ENCODE peak calls at places on chromosomes 11 and 22, in six cellular contexts. X is mesendoderm; C is psoas muscle; B is ovary; F is CD8-positive, alpha-beta memory T cell; D is left ventricle myocardium inferior. Q is an unnamed sample.

GRCh38 chr11:126702987-126703386 is 297.6 kb downstream of the KIRREL3 start:
- DNase-seq in F (no peak), X (peak; percentile 6), C (no peak), B (no peak), D (peak; percentile 40), Q (no peak)

GRCh38 chr11:35272391-35272821 is 133.4 kb downstream of the CD44 start:
- DNase-seq in F (peak; percentile 64), D (no peak), B (no peak), C (no peak), X (no peak), Q (no peak)

GRCh38 chr11:69382131-69383128 is 88.5 kb downstream of the MYEOV start:
- DNase-seq in C (peak; percentile 64), X (peak; percentile 48), D (peak; percentile 57), B (peak; percentile 40), F (peak; percentile 45), Q (peak; percentile 3)

GRCh38 chr11:120134931-120135228 is 3.0 kb downstream of the TRIM29 start:
- DNase-seq in X (no peak), D (no peak), B (peak; percentile 5), F (no peak), C (no peak), Q (no peak)

GRCh38 chr11:390175-390574 is 3.8 kb upstream of the PKP3 start:
- DNase-seq in B (no peak), D (no peak), X (peak; percentile 75), C (no peak), F (no peak), Q (peak; percentile 71)

GRCh38 chr11:11558352-11558751 is 63.5 kb downstream of the GALNT18 start:
- DNase-seq in X (no peak), B (no peak), F (no peak), D (no peak), C (no peak), Q (no peak)

GRCh38 chr11:76686261-76687079 is 15.9 kb upstream of the LRRC32 start:
- DNase-seq in X (no peak), B (no peak), D (no peak), C (no peak), F (no peak), Q (no peak)

GRCh38 chr22:28018461-28018927 is 99.4 kb upstream of the PITPNB start:
- DNase-seq in C (peak; percentile 48), B (peak; percentile 24), D (peak; percentile 8), F (no peak), X (no peak), Q (no peak)

GRCh38 chr22:31951201-31952093 is 7.1 kb downstream of the YWHAH start:
- DNase-seq in B (no peak), D (no peak), C (no peak), F (no peak), X (no peak), Q (no peak)

GRCh38 chr11:68334923-68335322 is 22.5 kb downstream of the LRP5 start:
- DNase-seq in B (no peak), F (no peak), X (no peak), D (no peak), C (no peak), Q (no peak)

GRCh38 chr11:84413547-84413946 is 1127.4 kb upstream of the CCDC90B start:
- DNase-seq in C (no peak), X (no peak), B (no peak), F (no peak), D (no peak), Q (no peak)

GRCh38 chr22:32311551-32312071 is 46.1 kb upstream of the RFPL3 start:
- DNase-seq in B (no peak), C (no peak), D (no peak), X (no peak), F (no peak), Q (no peak)

GRCh38 chr11:32068134-32068533 is 22.7 kb upstream of the RCN1 start:
- DNase-seq in B (no peak), C (no peak), F (no peak), X (no peak), D (no peak), Q (no peak)

GRCh38 chr11:87466228-87466627 is 428.5 kb downstream of the TMEM135 start:
- DNase-seq in X (no peak), C (no peak), D (no peak), F (no peak), B (no peak), Q (no peak)

GRCh38 chr11:64088159-64089026 is 52.7 kb downstream of the FLRT1 start:
- DNase-seq in B (no peak), X (peak; percentile 79), C (no peak), F (no peak), D (no peak), Q (peak; percentile 71)

GRCh38 chr22:26579331-26579886 is 10.5 kb downstream of the TPST2 start:
- DNase-seq in X (no peak), B (no peak), D (no peak), C (no peak), F (peak; percentile 71), Q (no peak)

GRCh38 chr11:86553322-86553721 is 119.1 kb downstream of the ME3 start:
- DNase-seq in X (no peak), B (no peak), D (no peak), F (no peak), C (no peak), Q (no peak)

GRCh38 chr11:9753031-9753430 is 89.2 kb downstream of the SWAP70 start:
- DNase-seq in D (no peak), B (no peak), C (no peak), X (no peak), F (no peak), Q (no peak)

GRCh38 chr22:46262449-46263207 is 515 bp downstream of the PKDREJ start:
- DNase-seq in D (peak; percentile 72), B (peak; percentile 64), F (no peak), X (peak; percentile 84), C (peak; percentile 85), Q (no peak)

GRCh38 chr11:93685196-93685595 is 23.7 kb downstream of the CEP295 start:
- DNase-seq in D (no peak), B (no peak), C (no peak), X (no peak), F (no peak), Q (no peak)

GRCh38 chr22:41411021-41411851 is 29.5 kb downstream of the TEF start:
- DNase-seq in D (peak; percentile 40), B (peak; percentile 36), X (peak; percentile 42), F (no peak), C (peak; percentile 83), Q (no peak)

GRCh38 chr22:29377979-29378378 is 10.4 kb downstream of the AP1B1 start:
- DNase-seq in D (no peak), F (no peak), B (no peak), X (no peak), C (no peak), Q (no peak)

GRCh38 chr22:30868663-30869385 is 99.8 kb downstream of the MORC2 start:
- DNase-seq in D (no peak), B (peak; percentile 6), X (no peak), F (no peak), C (peak; percentile 46), Q (no peak)

GRCh38 chr11:16133867-16134266 is 222.5 kb downstream of the SOX6 start:
- DNase-seq in D (no peak), F (no peak), C (no peak), X (no peak), B (no peak), Q (no peak)

GRCh38 chr11:44379141-44380008 is 69.4 kb upstream of the ALX4 start:
- DNase-seq in F (no peak), X (no peak), C (no peak), D (no peak), B (no peak), Q (no peak)

GRCh38 chr11:62905927-62906531 is 15.1 kb downstream of the CHRM1 start:
- DNase-seq in X (peak; percentile 92), F (peak; percentile 82), D (peak; percentile 72), B (peak; percentile 80), C (peak; percentile 87), Q (peak; percentile 83)

GRCh38 chr11:63444181-63444580 is 46.8 kb downstream of the PLAAT5 start:
- DNase-seq in X (no peak), D (no peak), C (no peak), F (no peak), B (no peak), Q (no peak)

GRCh38 chr11:304915-305833 is 2.4 kb upstream of the IFITM2 start:
- DNase-seq in F (peak; percentile 80), D (peak; percentile 68), X (peak; percentile 81), B (peak; percentile 83), C (peak; percentile 73), Q (no peak)

GRCh38 chr11:27362032-27362431 is 983 bp downstream of the CCDC34 start:
- DNase-seq in B (no peak), D (no peak), X (no peak), F (no peak), C (no peak), Q (no peak)

GRCh38 chr11:124483422-124483821 is 37.9 kb upstream of the OR8B8 start:
- DNase-seq in D (no peak), X (peak; percentile 59), F (no peak), C (no peak), B (no peak), Q (no peak)

GRCh38 chr22:30874431-30875370 is 93.9 kb downstream of the MORC2 start:
- DNase-seq in F (no peak), X (no peak), C (no peak), B (peak; percentile 7), D (no peak), Q (no peak)

GRCh38 chr11:20156280-20156875 is 3.9 kb downstream of the DBX1 start:
- DNase-seq in C (no peak), F (peak; percentile 74), X (peak; percentile 54), B (no peak), D (no peak), Q (no peak)

GRCh38 chr11:20158597-20159257 is 1.5 kb downstream of the DBX1 start:
- DNase-seq in D (peak; percentile 42), X (peak; percentile 88), B (peak; percentile 35), F (no peak), C (peak; percentile 58), Q (no peak)

GRCh38 chr11:20155683-20156279 is 4.5 kb downstream of the DBX1 start:
- DNase-seq in F (no peak), C (no peak), B (no peak), X (peak; percentile 33), D (no peak), Q (no peak)

GRCh38 chr11:20157768-20158167 is 2.5 kb downstream of the DBX1 start:
- DNase-seq in B (no peak), C (no peak), F (no peak), X (no peak), D (no peak), Q (no peak)

GRCh38 chr11:20156876-20157613 is 3.2 kb downstream of the DBX1 start:
- DNase-seq in C (peak; percentile 55), X (peak; percentile 24), B (no peak), F (peak; percentile 71), D (no peak), Q (no peak)
- H3K4me3 ChIP-seq in C (no peak overlapping the region), X (no peak overlapping the region), B (no peak overlapping the region), F (peak overlapping the region; percentile 60), D (peak overlapping the region; percentile 52), Q (no peak overlapping the region)

GRCh38 chr22:22536515-22536914 is 16.4 kb upstream of the ZNF280A start:
- DNase-seq in X (no peak), D (no peak), C (no peak), B (no peak), F (no peak), Q (no peak)
- H3K27me3 ChIP-seq in X (no peaks in the 10 kb centered on the region), D (peaks cover 51% of the 10 kb centered on the region), C (no peaks in the 10 kb centered on the region), B (no peaks in the 10 kb centered on the region), F (no peaks in the 10 kb centered on the region), Q (no peaks in the 10 kb centered on the region)

GRCh38 chr11:67271548-67272284 is 5.4 kb downstream of the GRK2 start:
- DNase-seq in B (peak; percentile 17), F (peak; percentile 71), C (peak; percentile 71), D (no peak), X (no peak), Q (no peak)
- H3K4me3 ChIP-seq in B (no peak overlapping the region), F (peak overlapping the region; percentile 99), C (peak overlapping the region; percentile 49), D (peak overlapping the region; percentile 98), X (no peak overlapping the region), Q (no peak overlapping the region)

GRCh38 chr11:70434813-70435300 is 36.5 kb downstream of the CTTN start:
- DNase-seq in B (no peak), C (no peak), X (no peak), D (no peak), F (no peak), Q (no peak)
- H3K27me3 ChIP-seq in B (no peaks in the 10 kb centered on the region), C (no peaks in the 10 kb centered on the region), X (no peaks in the 10 kb centered on the region), D (no peaks in the 10 kb centered on the region), F (no peaks in the 10 kb centered on the region), Q (no peaks in the 10 kb centered on the region)